ENCODE peak calls at places on chromosomes 7 and 10, in eight cellular contexts. P is left lung; H is HEK293T; C is OCI-LY7; Q is pancreas; T is G401; U is CD4-positive, CD25-positive, alpha-beta regulatory T cell; N is upper lobe of right lung. J is an unnamed sample.

GRCh38 chr7:33807779-33808482 is 97.4 kb upstream of the BMPER start:
- DNase-seq in Q (no peak), U (no peak), P (no peak), T (no peak), N (no peak), H (peak; percentile 67), C (peak; percentile 10), J (no peak)

GRCh38 chr10:74290703-74291102 is 139.7 kb downstream of the ADK start:
- DNase-seq in T (no peak), P (no peak), U (no peak), Q (no peak), H (no peak), N (no peak), C (no peak), J (no peak)

GRCh38 chr7:74454948-74455804 is 1.5 kb downstream of the GTF2IRD1 start:
- DNase-seq in P (peak; percentile 79), N (no peak), C (no peak), U (no peak), Q (peak; percentile 87), H (no peak), T (peak; percentile 41), J (no peak)

GRCh38 chr7:3069767-3070449 is 26.2 kb upstream of the CARD11 start:
- DNase-seq in N (no peak), T (no peak), Q (no peak), P (no peak), C (no peak), U (no peak), H (no peak), J (no peak)

GRCh38 chr7:119999743-120000475 is 273.1 kb upstream of the KCND2 start:
- DNase-seq in Q (no peak), N (no peak), H (no peak), C (no peak), U (no peak), T (no peak), P (no peak), J (no peak)

GRCh38 chr7:14836571-14837189 is 65.9 kb downstream of the DGKB start:
- DNase-seq in T (peak; percentile 51), P (peak; percentile 10), H (peak; percentile 70), N (no peak), U (no peak), Q (peak; percentile 20), C (no peak), J (peak; percentile 98)

GRCh38 chr7:36299882-36300341 is 89.8 kb upstream of the ANLN start:
- DNase-seq in H (no peak), T (no peak), N (no peak), Q (no peak), U (no peak), C (no peak), P (no peak), J (no peak)

GRCh38 chr10:119817991-119818888 is 54.4 kb downstream of the MCMBP start:
- DNase-seq in U (peak; percentile 16), N (peak; percentile 74), H (no peak), T (peak; percentile 68), P (peak; percentile 84), C (no peak), Q (peak; percentile 46), J (no peak)

GRCh38 chr10:129059977-129060376 is 407.1 kb upstream of the MGMT start:
- DNase-seq in Q (no peak), C (no peak), P (no peak), H (no peak), T (no peak), U (no peak), N (no peak), J (no peak)

GRCh38 chr7:2480071-2480410 is 3.8 kb upstream of the GRIFIN start:
- DNase-seq in H (no peak), C (no peak), Q (no peak), U (no peak), N (peak; percentile 63), T (no peak), P (peak; percentile 67), J (no peak)

GRCh38 chr7:76108540-76109233 is 60.8 kb downstream of the MDH2 start:
- DNase-seq in U (no peak), P (no peak), Q (peak; percentile 52), H (no peak), T (no peak), C (peak; percentile 51), N (peak; percentile 69), J (peak; percentile 49)

GRCh38 chr7:155209920-155210319 is 87.8 kb upstream of the INSIG1 start:
- DNase-seq in U (no peak), Q (no peak), N (no peak), P (no peak), H (no peak), T (no peak), C (no peak), J (no peak)

GRCh38 chr10:102419561-102420442 is 834 bp upstream of the FBXL15 start:
- DNase-seq in P (peak; percentile 89), T (peak; percentile 79), N (no peak), Q (peak; percentile 72), C (peak; percentile 60), H (peak; percentile 91), U (peak; percentile 46), J (peak; percentile 78)

GRCh38 chr10:62072901-62073300 is 171.4 kb downstream of the ARID5B start:
- DNase-seq in N (no peak), P (no peak), H (no peak), C (no peak), T (no peak), U (no peak), Q (no peak), J (no peak)

GRCh38 chr7:19526639-19527038 is 182.2 kb downstream of the POLR1F start:
- DNase-seq in H (no peak), C (no peak), Q (no peak), T (no peak), P (no peak), U (no peak), N (no peak), J (no peak)

GRCh38 chr7:101265622-101266516 is 21.0 kb upstream of the FIS1 start:
- DNase-seq in C (no peak), H (no peak), T (no peak), Q (no peak), P (peak; percentile 19), U (no peak), N (no peak), J (no peak)

GRCh38 chr10:70672165-70672992 is at the start of gene ADAMTS14:
- DNase-seq in C (no peak), H (peak; percentile 54), Q (no peak), T (no peak), P (no peak), U (peak; percentile 20), N (peak; percentile 68), J (peak; percentile 51)

GRCh38 chr7:1055084-1055450 is 10.7 kb downstream of the GPR146 start:
- DNase-seq in T (peak; percentile 72), Q (no peak), P (peak; percentile 89), U (peak; percentile 90), C (no peak), H (peak; percentile 69), N (peak; percentile 90), J (no peak)

GRCh38 chr7:114086491-114086905 is 167.7 kb upstream of the PPP1R3A start:
- DNase-seq in H (peak; percentile 26), U (no peak), Q (peak; percentile 51), N (peak; percentile 76), T (no peak), P (peak; percentile 80), C (no peak), J (peak; percentile 52)

GRCh38 chr7:116582806-116583444 is 58.1 kb downstream of the CAV1 start:
- DNase-seq in N (no peak), C (no peak), H (no peak), Q (no peak), T (no peak), U (peak; percentile 8), P (no peak), J (no peak)

J was measured in NCI-H2081.